ENCODE peak calls at places on chromosomes 1 and 21, in ten cellular contexts. L is non-pigmented ciliary epithelial cell; Q is T-helper 2 cell; V is CD8-positive, alpha-beta memory T cell; H is stimulated activated CD4-positive, alpha-beta T cell treated with anti-CD3 and anti-CD28 coated beads, Interleukin-4, amount 100 ng/mL, for 48 hours; W is activated CD4-positive, alpha-beta T cell treated with anti-CD3 and anti-CD28 coated beads, Interleukin-2, amount 50 U/mL, for 24 hours; S is osteocyte; A is activated CD8-positive, alpha-beta T cell treated with anti-CD3 and anti-CD28 coated beads for 36 hours; R is AG08396; P is NCI-H1694. D is an unnamed sample.
A peak's percentile ranks its signal among the peaks of the same experiment; 100 is the strongest.

GRCh38 chr21:43727571-43728466 is 8.9 kb downstream of the PDXK start:
- DNase-seq in L (no peak), Q (no peak), V (no peak), H (no peak), W (no peak), S (no peak), A (peak; percentile 11), R (no peak), P (no peak), D (peak; percentile 43)

GRCh38 chr1:21912038-21912758 is 24.9 kb downstream of the HSPG2 start:
- DNase-seq in L (no peak), Q (no peak), V (no peak), H (no peak), W (no peak), S (no peak), A (no peak), R (no peak), P (no peak), D (no peak)

GRCh38 chr1:205571747-205572146 is 60.1 kb downstream of the ELK4 start:
- DNase-seq in L (no peak), Q (no peak), V (no peak), H (no peak), W (no peak), S (no peak), A (no peak), R (no peak), P (no peak), D (no peak)

GRCh38 chr21:41897047-41897669 is 18.0 kb upstream of the PRDM15 start:
- DNase-seq in L (no peak), Q (no peak), V (no peak), H (no peak), W (no peak), S (no peak), A (no peak), R (no peak), P (no peak), D (no peak)

GRCh38 chr1:227947425-227947677 is 381 bp downstream of the WNT9A start:
- DNase-seq in L (no peak), Q (no peak), V (no peak), H (no peak), W (no peak), S (no peak), A (no peak), R (peak; percentile 67), P (no peak), D (no peak)

GRCh38 chr1:111690306-111690617 is 48.9 kb downstream of the INKA2 start:
- DNase-seq in L (peak; percentile 84), Q (no peak), V (no peak), H (no peak), W (no peak), S (peak; percentile 88), A (no peak), R (peak; percentile 39), P (no peak), D (peak; percentile 30)

GRCh38 chr1:191174298-191174697 is 696.6 kb upstream of the BRINP3 start:
- DNase-seq in L (no peak), Q (no peak), V (no peak), H (no peak), W (no peak), S (no peak), A (no peak), R (no peak), P (no peak), D (no peak)

GRCh38 chr1:99456536-99456935 is 189.4 kb upstream of the PALMD start:
- DNase-seq in L (no peak), Q (no peak), V (no peak), H (no peak), W (no peak), S (no peak), A (no peak), R (no peak), P (no peak), D (peak; percentile 19)

GRCh38 chr1:197284325-197284724 is 16.3 kb downstream of the CRB1 start:
- DNase-seq in L (no peak), Q (no peak), V (no peak), H (no peak), W (no peak), S (no peak), A (no peak), R (no peak), P (no peak), D (no peak)

D was measured in hepatic stellate cell.